ENCODE peak calls at places on chromosomes 13 and 19, in seven cellular contexts. One of them, this sample, is unnamed.

GRCh38 chr19:39970424-39970673 is 616 bp upstream of the PSMC4 start:
- DNase-seq in AG09319: no peak
- DNase-seq in transverse colon: no peak
- DNase-seq in brain microvascular endothelial cell: no peak
- DNase-seq in GM13977: no peak
- DNase-seq in thoracic aorta: no peak
- DNase-seq in GM10248: peak
- DNase-seq in this sample: no peak

GRCh38 chr13:30892966-30893365 is 13.1 kb upstream of the MEDAG start:
- DNase-seq in GM13977: no peak
- DNase-seq in thoracic aorta: no peak
- DNase-seq in GM10248: no peak
- DNase-seq in brain microvascular endothelial cell: peak
- DNase-seq in transverse colon: no peak
- DNase-seq in AG09319: no peak
- DNase-seq in this sample: no peak

GRCh38 chr13:95536629-95537241 is 15.8 kb upstream of the CLDN10 start:
- DNase-seq in GM10248: no peak
- DNase-seq in thoracic aorta: no peak
- DNase-seq in brain microvascular endothelial cell: no peak
- DNase-seq in transverse colon: no peak
- DNase-seq in GM13977: no peak
- DNase-seq in AG09319: no peak
- DNase-seq in this sample: no peak

GRCh38 chr13:113232208-113233003 is 23.0 kb downstream of the CUL4A start:
- DNase-seq in transverse colon: no peak
- DNase-seq in GM10248: no peak
- DNase-seq in GM13977: no peak
- DNase-seq in brain microvascular endothelial cell: no peak
- DNase-seq in AG09319: no peak
- DNase-seq in thoracic aorta: no peak
- DNase-seq in this sample: no peak

GRCh38 chr13:48593551-48593950 is 60.2 kb upstream of the CYSLTR2 start:
- DNase-seq in GM13977: no peak
- DNase-seq in brain microvascular endothelial cell: no peak
- DNase-seq in GM10248: no peak
- DNase-seq in transverse colon: no peak
- DNase-seq in thoracic aorta: no peak
- DNase-seq in AG09319: no peak
- DNase-seq in this sample: no peak

GRCh38 chr19:12521996-12522395 is 29.3 kb downstream of the ZNF564 start:
- DNase-seq in brain microvascular endothelial cell: no peak
- DNase-seq in transverse colon: no peak
- DNase-seq in AG09319: no peak
- DNase-seq in GM13977: no peak
- DNase-seq in thoracic aorta: no peak
- DNase-seq in GM10248: no peak
- DNase-seq in this sample: no peak

GRCh38 chr13:24252136-24252535 is 57.2 kb upstream of the C1QTNF9 start:
- DNase-seq in GM13977: no peak
- DNase-seq in thoracic aorta: no peak
- DNase-seq in transverse colon: no peak
- DNase-seq in brain microvascular endothelial cell: no peak
- DNase-seq in AG09319: no peak
- DNase-seq in GM10248: no peak
- DNase-seq in this sample: no peak

GRCh38 chr13:95020298-95020987 is 280.8 kb downstream of the ABCC4 start:
- DNase-seq in GM13977: no peak
- DNase-seq in transverse colon: no peak
- DNase-seq in GM10248: no peak
- DNase-seq in thoracic aorta: no peak
- DNase-seq in AG09319: no peak
- DNase-seq in brain microvascular endothelial cell: peak
- DNase-seq in this sample: no peak

GRCh38 chr13:68304287-68304893 is 1074.3 kb upstream of the PCDH9 start:
- DNase-seq in thoracic aorta: no peak
- DNase-seq in GM13977: peak
- DNase-seq in brain microvascular endothelial cell: no peak
- DNase-seq in GM10248: peak
- DNase-seq in AG09319: no peak
- DNase-seq in transverse colon: no peak
- DNase-seq in this sample: no peak

GRCh38 chr19:12159773-12160414 is 3.0 kb upstream of the ZNF136 start:
- DNase-seq in GM13977: no peak
- DNase-seq in brain microvascular endothelial cell: no peak
- DNase-seq in thoracic aorta: no peak
- DNase-seq in GM10248: no peak
- DNase-seq in AG09319: no peak
- DNase-seq in transverse colon: no peak
- DNase-seq in this sample: no peak

GRCh38 chr19:11420894-11421606 is 1.9 kb upstream of the RGL3 start:
- DNase-seq in GM10248: no peak
- DNase-seq in brain microvascular endothelial cell: no peak
- DNase-seq in GM13977: peak
- DNase-seq in AG09319: no peak
- DNase-seq in thoracic aorta: no peak
- DNase-seq in transverse colon: no peak
- DNase-seq in this sample: no peak

GRCh38 chr19:9986787-9987281 is 23.5 kb downstream of the COL5A3 start:
- DNase-seq in GM10248: no peak
- DNase-seq in transverse colon: peak
- DNase-seq in brain microvascular endothelial cell: peak
- DNase-seq in AG09319: peak
- DNase-seq in thoracic aorta: peak
- DNase-seq in GM13977: no peak
- DNase-seq in this sample: no peak

GRCh38 chr19:2549701-2550191 is 73.8 kb downstream of the GADD45B start:
- DNase-seq in GM10248: no peak
- DNase-seq in GM13977: no peak
- DNase-seq in transverse colon: peak
- DNase-seq in brain microvascular endothelial cell: peak
- DNase-seq in thoracic aorta: no peak
- DNase-seq in AG09319: peak
- DNase-seq in this sample: no peak

GRCh38 chr19:16496613-16496983 is 404 bp downstream of the C19orf44 start:
- DNase-seq in GM10248: no peak
- DNase-seq in thoracic aorta: peak
- DNase-seq in transverse colon: peak
- DNase-seq in AG09319: no peak
- DNase-seq in GM13977: no peak
- DNase-seq in brain microvascular endothelial cell: peak
- DNase-seq in this sample: no peak

GRCh38 chr13:22198656-22199217 is 527.9 kb downstream of the FGF9 start:
- DNase-seq in GM13977: no peak
- DNase-seq in AG09319: no peak
- DNase-seq in thoracic aorta: no peak
- DNase-seq in brain microvascular endothelial cell: no peak
- DNase-seq in GM10248: no peak
- DNase-seq in transverse colon: no peak
- DNase-seq in this sample: no peak

GRCh38 chr13:101291647-101292515 is 124.4 kb downstream of the NALCN start:
- DNase-seq in GM13977: no peak
- DNase-seq in thoracic aorta: no peak
- DNase-seq in transverse colon: no peak
- DNase-seq in brain microvascular endothelial cell: no peak
- DNase-seq in AG09319: no peak
- DNase-seq in GM10248: no peak
- DNase-seq in this sample: no peak

GRCh38 chr13:39311619-39312018 is 273.4 kb downstream of the NHLRC3 start:
- DNase-seq in thoracic aorta: no peak
- DNase-seq in GM10248: no peak
- DNase-seq in brain microvascular endothelial cell: no peak
- DNase-seq in GM13977: no peak
- DNase-seq in AG09319: no peak
- DNase-seq in transverse colon: no peak
- DNase-seq in this sample: no peak

GRCh38 chr19:3760871-3761361 is 576 bp downstream of the APBA3 start:
- DNase-seq in AG09319: no peak
- DNase-seq in GM13977: no peak
- DNase-seq in brain microvascular endothelial cell: peak
- DNase-seq in GM10248: no peak
- DNase-seq in thoracic aorta: no peak
- DNase-seq in transverse colon: no peak
- DNase-seq in this sample: no peak

GRCh38 chr13:87777395-87777794 is 106.2 kb downstream of the SLITRK5 start:
- DNase-seq in AG09319: no peak
- DNase-seq in GM10248: no peak
- DNase-seq in GM13977: no peak
- DNase-seq in brain microvascular endothelial cell: no peak
- DNase-seq in transverse colon: no peak
- DNase-seq in thoracic aorta: no peak
- DNase-seq in this sample: no peak

GRCh38 chr19:15283141-15283885 is 49.0 kb downstream of the BRD4 start:
- DNase-seq in transverse colon: no peak
- DNase-seq in thoracic aorta: peak
- DNase-seq in AG09319: peak
- DNase-seq in brain microvascular endothelial cell: peak
- DNase-seq in GM10248: no peak
- DNase-seq in GM13977: no peak
- DNase-seq in this sample: no peak

GRCh38 chr19:15280048-15280725 is 47.9 kb upstream of the EPHX3 start:
- DNase-seq in thoracic aorta: no peak
- DNase-seq in transverse colon: no peak
- DNase-seq in brain microvascular endothelial cell: no peak
- DNase-seq in AG09319: no peak
- DNase-seq in GM10248: no peak
- DNase-seq in GM13977: no peak
- DNase-seq in this sample: no peak

GRCh38 chr19:15279326-15279904 is 47.2 kb upstream of the EPHX3 start:
- DNase-seq in GM10248: no peak
- DNase-seq in thoracic aorta: no peak
- DNase-seq in AG09319: no peak
- DNase-seq in brain microvascular endothelial cell: no peak
- DNase-seq in GM13977: no peak
- DNase-seq in transverse colon: no peak
- DNase-seq in this sample: no peak

GRCh38 chr19:15282311-15282705 is 50.0 kb downstream of the BRD4 start:
- DNase-seq in AG09319: no peak
- DNase-seq in GM13977: no peak
- DNase-seq in transverse colon: no peak
- DNase-seq in GM10248: no peak
- DNase-seq in thoracic aorta: no peak
- DNase-seq in brain microvascular endothelial cell: no peak
- DNase-seq in this sample: no peak

DNA sequence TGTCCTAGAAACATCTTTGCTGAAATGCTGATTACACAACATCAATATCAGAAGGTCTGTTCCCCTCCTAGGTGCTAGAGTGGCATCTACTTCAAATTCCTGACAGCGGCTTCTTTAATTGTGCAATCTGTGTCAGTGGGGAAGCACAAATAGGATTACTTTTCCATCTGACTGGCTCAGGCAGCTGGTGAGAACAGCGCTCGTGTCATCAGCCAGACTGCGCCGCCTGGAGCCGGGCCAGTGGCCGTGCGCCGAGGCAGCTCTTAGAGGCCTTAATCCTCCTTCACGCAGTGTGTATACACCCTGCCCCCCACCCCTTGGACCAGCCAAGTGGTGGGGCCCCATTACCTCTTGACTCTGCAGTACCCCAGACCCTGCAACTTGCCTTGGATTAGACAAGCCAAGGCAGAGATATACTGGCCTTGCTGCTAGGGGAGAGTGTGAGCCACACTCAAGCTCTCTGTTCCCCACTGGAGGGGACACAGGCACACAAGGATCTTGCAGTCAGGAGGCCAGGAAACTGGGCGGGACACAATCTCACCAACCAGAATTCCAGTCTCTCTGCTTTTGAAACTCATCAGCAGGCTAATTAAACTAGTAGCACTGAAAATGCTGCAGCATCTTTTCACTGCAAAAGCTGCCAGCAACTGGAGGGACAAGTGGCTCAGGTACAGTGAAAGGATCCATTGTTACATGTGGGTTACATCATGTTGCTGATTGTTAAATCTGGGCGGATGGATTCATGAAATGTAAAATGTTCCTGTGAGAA is 48.9 kb upstream of the EPHX3 start:
- DNase-seq in GM13977: no peak
- DNase-seq in transverse colon: peak
- DNase-seq in AG09319: no peak
- DNase-seq in brain microvascular endothelial cell: peak
- DNase-seq in thoracic aorta: no peak
- DNase-seq in GM10248: no peak
- DNase-seq in this sample: no peak
- TF ChIP-seq CTCF in GM13977: no peak
- TF ChIP-seq CTCF in transverse colon: no peak
- TF ChIP-seq CTCF in AG09319: peak
- TF ChIP-seq CTCF in brain microvascular endothelial cell: peak
- TF ChIP-seq CTCF in thoracic aorta: peak
- TF ChIP-seq CTCF in GM10248: no peak
- TF ChIP-seq CTCF in this sample: no peak

GRCh38 chr13:49791753-49792549 is 531 bp downstream of the KPNA3 start:
- DNase-seq in GM13977: peak
- DNase-seq in transverse colon: peak
- DNase-seq in AG09319: no peak
- DNase-seq in brain microvascular endothelial cell: peak
- DNase-seq in GM10248: peak
- DNase-seq in thoracic aorta: no peak
- DNase-seq in this sample: no peak
- TF ChIP-seq CTCF in GM13977: no peak
- TF ChIP-seq CTCF in transverse colon: no peak
- TF ChIP-seq CTCF in AG09319: no peak
- TF ChIP-seq CTCF in brain microvascular endothelial cell: no peak
- TF ChIP-seq CTCF in GM10248: no peak
- TF ChIP-seq CTCF in thoracic aorta: no peak
- TF ChIP-seq CTCF in this sample: no peak

DNA sequence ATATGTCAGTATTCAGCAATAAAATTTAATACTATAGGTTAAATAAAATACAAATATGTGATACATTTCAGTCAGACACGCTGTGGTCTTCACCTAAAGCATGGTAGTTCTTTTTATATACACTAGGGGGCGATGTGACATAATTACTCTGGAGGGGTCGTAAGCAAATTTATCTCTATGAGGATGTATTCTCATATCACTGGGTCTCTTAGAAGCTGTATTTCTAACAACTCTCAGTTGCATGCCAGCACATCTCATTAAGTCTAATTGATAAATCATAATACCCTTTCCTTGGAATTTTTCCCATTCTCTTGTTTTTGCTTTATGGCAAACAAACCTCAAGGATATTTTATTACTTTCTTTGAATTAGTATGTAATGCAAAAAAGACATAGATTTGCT is 3.9 kb upstream of the PCDH17 start:
- DNase-seq in GM10248: no peak
- DNase-seq in transverse colon: no peak
- DNase-seq in thoracic aorta: no peak
- DNase-seq in GM13977: peak
- DNase-seq in AG09319: no peak
- DNase-seq in brain microvascular endothelial cell: no peak
- DNase-seq in this sample: no peak
- TF ChIP-seq CTCF in GM10248: peak
- TF ChIP-seq CTCF in transverse colon: peak
- TF ChIP-seq CTCF in thoracic aorta: peak
- TF ChIP-seq CTCF in GM13977: peak
- TF ChIP-seq CTCF in AG09319: peak
- TF ChIP-seq CTCF in brain microvascular endothelial cell: peak
- TF ChIP-seq CTCF in this sample: no peak

DNA sequence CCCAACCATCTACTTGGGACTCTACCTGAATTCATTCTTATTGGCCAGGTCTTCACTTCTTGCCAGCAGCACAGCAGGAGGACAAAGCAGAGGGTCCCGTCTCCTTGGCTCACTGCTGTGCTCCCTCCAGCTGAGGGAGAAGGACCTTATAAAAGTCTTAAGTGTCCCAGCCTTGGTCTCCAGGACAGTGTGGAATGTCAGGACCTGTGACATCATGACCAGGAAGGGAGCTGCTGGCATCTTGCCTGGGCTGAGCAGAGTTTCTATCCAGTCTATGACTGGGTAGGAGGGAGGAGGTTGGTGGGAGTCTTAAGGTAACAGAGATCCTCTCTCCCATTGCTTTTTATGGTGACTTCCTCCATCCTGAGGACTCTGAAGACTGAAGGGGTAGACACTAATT is 56.6 kb upstream of the ANKRD10 start:
- DNase-seq in transverse colon: no peak
- DNase-seq in thoracic aorta: no peak
- DNase-seq in AG09319: no peak
- DNase-seq in GM10248: no peak
- DNase-seq in brain microvascular endothelial cell: no peak
- DNase-seq in GM13977: no peak
- DNase-seq in this sample: no peak
- TF ChIP-seq CTCF in transverse colon: no peak
- TF ChIP-seq CTCF in thoracic aorta: no peak
- TF ChIP-seq CTCF in AG09319: no peak
- TF ChIP-seq CTCF in GM10248: no peak
- TF ChIP-seq CTCF in brain microvascular endothelial cell: no peak
- TF ChIP-seq CTCF in GM13977: no peak
- TF ChIP-seq CTCF in this sample: no peak

This sample was measured in omental fat pad.